ENCODE peak calls at places on chromosomes 1 and 21, in six cellular contexts. One of them, this sample, is unnamed.

GRCh38 chr1:221356693-221357092 is 385.2 kb downstream of the DUSP10 start:
- DNase-seq in CD4-positive, alpha-beta memory T cell: no peak
- DNase-seq in CD4-positive, CD25-positive, alpha-beta regulatory T cell: no peak
- DNase-seq in testis: no peak
- DNase-seq in mammary epithelial cell: no peak
- DNase-seq in WERI-Rb-1: no peak
- DNase-seq in this sample: no peak

GRCh38 chr1:193680247-193680923 is 494.0 kb upstream of the B3GALT2 start:
- DNase-seq in WERI-Rb-1: no peak
- DNase-seq in CD4-positive, alpha-beta memory T cell: no peak
- DNase-seq in mammary epithelial cell: no peak
- DNase-seq in testis: no peak
- DNase-seq in CD4-positive, CD25-positive, alpha-beta regulatory T cell: no peak
- DNase-seq in this sample: no peak

GRCh38 chr1:234322979-234323378 is 50.3 kb upstream of the COA6 start:
- DNase-seq in testis: peak; percentile 79
- DNase-seq in CD4-positive, alpha-beta memory T cell: peak; percentile 62
- DNase-seq in CD4-positive, CD25-positive, alpha-beta regulatory T cell: peak; percentile 66
- DNase-seq in WERI-Rb-1: peak; percentile 95
- DNase-seq in mammary epithelial cell: no peak
- DNase-seq in this sample: no peak

GRCh38 chr1:186865861-186866260 is 37.1 kb downstream of the PLA2G4A start:
- DNase-seq in testis: no peak
- DNase-seq in WERI-Rb-1: no peak
- DNase-seq in mammary epithelial cell: no peak
- DNase-seq in CD4-positive, CD25-positive, alpha-beta regulatory T cell: no peak
- DNase-seq in CD4-positive, alpha-beta memory T cell: no peak
- DNase-seq in this sample: no peak

GRCh38 chr1:38992450-38993111 is 1.5 kb downstream of the AKIRIN1 start:
- DNase-seq in CD4-positive, alpha-beta memory T cell: no peak
- DNase-seq in testis: no peak
- DNase-seq in mammary epithelial cell: no peak
- DNase-seq in CD4-positive, CD25-positive, alpha-beta regulatory T cell: peak; percentile 30
- DNase-seq in WERI-Rb-1: no peak
- DNase-seq in this sample: no peak

GRCh38 chr1:199954701-199955100 is 72.8 kb upstream of the NR5A2 start:
- DNase-seq in testis: peak; percentile 25
- DNase-seq in mammary epithelial cell: no peak
- DNase-seq in CD4-positive, CD25-positive, alpha-beta regulatory T cell: peak; percentile 10
- DNase-seq in WERI-Rb-1: peak; percentile 82
- DNase-seq in CD4-positive, alpha-beta memory T cell: no peak
- DNase-seq in this sample: no peak

GRCh38 chr1:230728710-230729392 is 14.9 kb upstream of the AGT start:
- DNase-seq in testis: peak; percentile 38
- DNase-seq in WERI-Rb-1: no peak
- DNase-seq in CD4-positive, alpha-beta memory T cell: no peak
- DNase-seq in CD4-positive, CD25-positive, alpha-beta regulatory T cell: no peak
- DNase-seq in mammary epithelial cell: no peak
- DNase-seq in this sample: no peak

GRCh38 chr1:156489166-156489934 is 11.2 kb downstream of the MEF2D start:
- DNase-seq in mammary epithelial cell: no peak
- DNase-seq in CD4-positive, CD25-positive, alpha-beta regulatory T cell: peak; percentile 57
- DNase-seq in WERI-Rb-1: peak; percentile 100
- DNase-seq in CD4-positive, alpha-beta memory T cell: peak; percentile 77
- DNase-seq in testis: peak; percentile 63
- DNase-seq in this sample: no peak

GRCh38 chr1:30191154-30191702 is 532.2 kb downstream of the MATN1 start:
- DNase-seq in testis: no peak
- DNase-seq in CD4-positive, CD25-positive, alpha-beta regulatory T cell: peak; percentile 87
- DNase-seq in mammary epithelial cell: no peak
- DNase-seq in WERI-Rb-1: peak; percentile 79
- DNase-seq in CD4-positive, alpha-beta memory T cell: peak; percentile 73
- DNase-seq in this sample: peak; percentile 76

GRCh38 chr1:159098596-159098995 is 22.0 kb upstream of the AIM2 start:
- DNase-seq in CD4-positive, CD25-positive, alpha-beta regulatory T cell: no peak
- DNase-seq in CD4-positive, alpha-beta memory T cell: no peak
- DNase-seq in mammary epithelial cell: no peak
- DNase-seq in WERI-Rb-1: no peak
- DNase-seq in testis: no peak
- DNase-seq in this sample: no peak

GRCh38 chr1:218273757-218274505 is 11.2 kb upstream of the RRP15 start:
- DNase-seq in CD4-positive, CD25-positive, alpha-beta regulatory T cell: no peak
- DNase-seq in WERI-Rb-1: no peak
- DNase-seq in CD4-positive, alpha-beta memory T cell: no peak
- DNase-seq in mammary epithelial cell: no peak
- DNase-seq in testis: no peak
- DNase-seq in this sample: no peak

GRCh38 chr1:161902146-161902545 is 121.5 kb downstream of the OLFML2B start:
- DNase-seq in mammary epithelial cell: no peak
- DNase-seq in testis: no peak
- DNase-seq in CD4-positive, CD25-positive, alpha-beta regulatory T cell: no peak
- DNase-seq in CD4-positive, alpha-beta memory T cell: no peak
- DNase-seq in WERI-Rb-1: no peak
- DNase-seq in this sample: no peak

GRCh38 chr1:1438531-1439381 is 3.3 kb downstream of the VWA1 start:
- DNase-seq in CD4-positive, CD25-positive, alpha-beta regulatory T cell: no peak
- DNase-seq in testis: no peak
- DNase-seq in mammary epithelial cell: no peak
- DNase-seq in WERI-Rb-1: no peak
- DNase-seq in CD4-positive, alpha-beta memory T cell: peak; percentile 13
- DNase-seq in this sample: no peak

GRCh38 chr1:1435911-1436633 is 582 bp downstream of the VWA1 start:
- DNase-seq in CD4-positive, alpha-beta memory T cell: peak; percentile 33
- DNase-seq in CD4-positive, CD25-positive, alpha-beta regulatory T cell: no peak
- DNase-seq in WERI-Rb-1: no peak
- DNase-seq in mammary epithelial cell: no peak
- DNase-seq in testis: no peak
- DNase-seq in this sample: no peak

GRCh38 chr1:1437904-1438376 is 2.5 kb downstream of the VWA1 start:
- DNase-seq in CD4-positive, CD25-positive, alpha-beta regulatory T cell: no peak
- DNase-seq in mammary epithelial cell: no peak
- DNase-seq in WERI-Rb-1: no peak
- DNase-seq in CD4-positive, alpha-beta memory T cell: peak; percentile 22
- DNase-seq in testis: no peak
- DNase-seq in this sample: no peak

GRCh38 chr1:1436634-1437032 is 1.1 kb downstream of the VWA1 start:
- DNase-seq in CD4-positive, alpha-beta memory T cell: peak; percentile 25
- DNase-seq in testis: no peak
- DNase-seq in CD4-positive, CD25-positive, alpha-beta regulatory T cell: no peak
- DNase-seq in mammary epithelial cell: no peak
- DNase-seq in WERI-Rb-1: no peak
- DNase-seq in this sample: peak; percentile 37

GRCh38 chr1:1437033-1437903 is 1.8 kb downstream of the VWA1 start:
- DNase-seq in mammary epithelial cell: no peak
- DNase-seq in testis: no peak
- DNase-seq in CD4-positive, alpha-beta memory T cell: peak; percentile 35
- DNase-seq in WERI-Rb-1: no peak
- DNase-seq in CD4-positive, CD25-positive, alpha-beta regulatory T cell: no peak
- DNase-seq in this sample: peak; percentile 66
- H3K4me3 ChIP-seq in mammary epithelial cell: no peak overlapping the region
- H3K4me3 ChIP-seq in testis: no peak overlapping the region
- H3K4me3 ChIP-seq in CD4-positive, alpha-beta memory T cell: no peak overlapping the region
- H3K4me3 ChIP-seq in WERI-Rb-1: no peak overlapping the region
- H3K4me3 ChIP-seq in CD4-positive, CD25-positive, alpha-beta regulatory T cell: no peak overlapping the region
- H3K4me3 ChIP-seq in this sample: no peak overlapping the region

GRCh38 chr1:35600593-35600992 is 27.5 kb downstream of the TFAP2E start:
- DNase-seq in CD4-positive, alpha-beta memory T cell: no peak
- DNase-seq in WERI-Rb-1: no peak
- DNase-seq in testis: no peak
- DNase-seq in mammary epithelial cell: no peak
- DNase-seq in CD4-positive, CD25-positive, alpha-beta regulatory T cell: no peak
- DNase-seq in this sample: no peak

GRCh38 chr1:35605882-35606182 is 32.7 kb downstream of the TFAP2E start:
- DNase-seq in CD4-positive, CD25-positive, alpha-beta regulatory T cell: no peak
- DNase-seq in testis: no peak
- DNase-seq in mammary epithelial cell: peak; percentile 25
- DNase-seq in CD4-positive, alpha-beta memory T cell: no peak
- DNase-seq in WERI-Rb-1: no peak
- DNase-seq in this sample: no peak

GRCh38 chr1:35603941-35604340 is 30.8 kb downstream of the TFAP2E start:
- DNase-seq in CD4-positive, alpha-beta memory T cell: no peak
- DNase-seq in testis: no peak
- DNase-seq in CD4-positive, CD25-positive, alpha-beta regulatory T cell: no peak
- DNase-seq in mammary epithelial cell: no peak
- DNase-seq in WERI-Rb-1: no peak
- DNase-seq in this sample: no peak

GRCh38 chr1:35605071-35605881 is 32.2 kb downstream of the TFAP2E start:
- DNase-seq in WERI-Rb-1: no peak
- DNase-seq in CD4-positive, CD25-positive, alpha-beta regulatory T cell: no peak
- DNase-seq in CD4-positive, alpha-beta memory T cell: no peak
- DNase-seq in testis: no peak
- DNase-seq in mammary epithelial cell: no peak
- DNase-seq in this sample: no peak

GRCh38 chr1:35603468-35603867 is 30.4 kb downstream of the TFAP2E start:
- DNase-seq in WERI-Rb-1: no peak
- DNase-seq in testis: peak; percentile 58
- DNase-seq in CD4-positive, alpha-beta memory T cell: no peak
- DNase-seq in CD4-positive, CD25-positive, alpha-beta regulatory T cell: no peak
- DNase-seq in mammary epithelial cell: no peak
- DNase-seq in this sample: no peak
- H3K36me3 ChIP-seq in WERI-Rb-1: peaks cover 72% of the 10 kb centered on the region
- H3K36me3 ChIP-seq in testis: no peaks in the 10 kb centered on the region
- H3K36me3 ChIP-seq in CD4-positive, alpha-beta memory T cell: peaks cover 42% of the 10 kb centered on the region
- H3K36me3 ChIP-seq in CD4-positive, CD25-positive, alpha-beta regulatory T cell: peaks cover 73% of the 10 kb centered on the region
- H3K36me3 ChIP-seq in mammary epithelial cell: peaks cover 15% of the 10 kb centered on the region
- H3K36me3 ChIP-seq in this sample: peaks cover 17% of the 10 kb centered on the region

GRCh38 chr1:108158893-108159292 is 41.2 kb downstream of the SLC25A24 start:
- DNase-seq in CD4-positive, alpha-beta memory T cell: no peak
- DNase-seq in WERI-Rb-1: no peak
- DNase-seq in mammary epithelial cell: no peak
- DNase-seq in testis: no peak
- DNase-seq in CD4-positive, CD25-positive, alpha-beta regulatory T cell: no peak
- DNase-seq in this sample: no peak
- H3K9me3 ChIP-seq in CD4-positive, alpha-beta memory T cell: no peaks in the 10 kb centered on the region
- H3K9me3 ChIP-seq in WERI-Rb-1: no peaks in the 10 kb centered on the region
- H3K9me3 ChIP-seq in mammary epithelial cell: no peaks in the 10 kb centered on the region
- H3K9me3 ChIP-seq in testis: no peaks in the 10 kb centered on the region
- H3K9me3 ChIP-seq in CD4-positive, CD25-positive, alpha-beta regulatory T cell: no peaks in the 10 kb centered on the region
- H3K9me3 ChIP-seq in this sample: no peaks in the 10 kb centered on the region

GRCh38 chr1:109393602-109394233 is 4.0 kb downstream of the SORT1 start:
- DNase-seq in mammary epithelial cell: no peak
- DNase-seq in testis: no peak
- DNase-seq in CD4-positive, alpha-beta memory T cell: no peak
- DNase-seq in CD4-positive, CD25-positive, alpha-beta regulatory T cell: no peak
- DNase-seq in WERI-Rb-1: no peak
- DNase-seq in this sample: no peak
- H3K4me3 ChIP-seq in mammary epithelial cell: no peak overlapping the region
- H3K4me3 ChIP-seq in testis: no peak overlapping the region
- H3K4me3 ChIP-seq in CD4-positive, alpha-beta memory T cell: no peak overlapping the region
- H3K4me3 ChIP-seq in CD4-positive, CD25-positive, alpha-beta regulatory T cell: no peak overlapping the region
- H3K4me3 ChIP-seq in WERI-Rb-1: no peak overlapping the region
- H3K4me3 ChIP-seq in this sample: no peak overlapping the region

GRCh38 chr1:243431591-243431990 is 175.8 kb downstream of the SDCCAG8 start:
- DNase-seq in testis: no peak
- DNase-seq in CD4-positive, alpha-beta memory T cell: no peak
- DNase-seq in WERI-Rb-1: no peak
- DNase-seq in CD4-positive, CD25-positive, alpha-beta regulatory T cell: no peak
- DNase-seq in mammary epithelial cell: no peak
- DNase-seq in this sample: no peak

GRCh38 chr1:243432136-243432535 is 176.3 kb downstream of the SDCCAG8 start:
- DNase-seq in CD4-positive, CD25-positive, alpha-beta regulatory T cell: no peak
- DNase-seq in WERI-Rb-1: peak; percentile 31
- DNase-seq in CD4-positive, alpha-beta memory T cell: no peak
- DNase-seq in testis: no peak
- DNase-seq in mammary epithelial cell: no peak
- DNase-seq in this sample: no peak

GRCh38 chr1:243428617-243429342 is 172.9 kb downstream of the SDCCAG8 start:
- DNase-seq in CD4-positive, alpha-beta memory T cell: no peak
- DNase-seq in WERI-Rb-1: no peak
- DNase-seq in mammary epithelial cell: no peak
- DNase-seq in CD4-positive, CD25-positive, alpha-beta regulatory T cell: no peak
- DNase-seq in testis: no peak
- DNase-seq in this sample: no peak

GRCh38 chr1:243422362-243422761 is 166.5 kb downstream of the SDCCAG8 start:
- DNase-seq in CD4-positive, alpha-beta memory T cell: no peak
- DNase-seq in WERI-Rb-1: no peak
- DNase-seq in CD4-positive, CD25-positive, alpha-beta regulatory T cell: no peak
- DNase-seq in mammary epithelial cell: no peak
- DNase-seq in testis: no peak
- DNase-seq in this sample: no peak

GRCh38 chr1:243428084-243428483 is 172.2 kb downstream of the SDCCAG8 start:
- DNase-seq in CD4-positive, alpha-beta memory T cell: no peak
- DNase-seq in WERI-Rb-1: no peak
- DNase-seq in CD4-positive, CD25-positive, alpha-beta regulatory T cell: no peak
- DNase-seq in testis: no peak
- DNase-seq in mammary epithelial cell: no peak
- DNase-seq in this sample: no peak
- H3K36me3 ChIP-seq in CD4-positive, alpha-beta memory T cell: no peaks in the 10 kb centered on the region
- H3K36me3 ChIP-seq in WERI-Rb-1: peaks cover 6% of the 10 kb centered on the region
- H3K36me3 ChIP-seq in CD4-positive, CD25-positive, alpha-beta regulatory T cell: peaks cover 10% of the 10 kb centered on the region
- H3K36me3 ChIP-seq in testis: no peaks in the 10 kb centered on the region
- H3K36me3 ChIP-seq in mammary epithelial cell: peaks cover 11% of the 10 kb centered on the region
- H3K36me3 ChIP-seq in this sample: no peaks in the 10 kb centered on the region

GRCh38 chr21:34006603-34007168 is 66.7 kb upstream of the MRPS6 start:
- DNase-seq in CD4-positive, alpha-beta memory T cell: no peak
- DNase-seq in mammary epithelial cell: no peak
- DNase-seq in testis: no peak
- DNase-seq in CD4-positive, CD25-positive, alpha-beta regulatory T cell: no peak
- DNase-seq in WERI-Rb-1: no peak
- DNase-seq in this sample: no peak

GRCh38 chr21:34008618-34009017 is 64.8 kb upstream of the MRPS6 start:
- DNase-seq in testis: peak; percentile 55
- DNase-seq in CD4-positive, alpha-beta memory T cell: no peak
- DNase-seq in mammary epithelial cell: no peak
- DNase-seq in WERI-Rb-1: no peak
- DNase-seq in CD4-positive, CD25-positive, alpha-beta regulatory T cell: no peak
- DNase-seq in this sample: no peak

GRCh38 chr21:34012640-34013039 is 60.7 kb upstream of the MRPS6 start:
- DNase-seq in mammary epithelial cell: no peak
- DNase-seq in testis: no peak
- DNase-seq in CD4-positive, CD25-positive, alpha-beta regulatory T cell: no peak
- DNase-seq in WERI-Rb-1: no peak
- DNase-seq in CD4-positive, alpha-beta memory T cell: no peak
- DNase-seq in this sample: no peak

GRCh38 chr21:34009193-34009592 is 64.2 kb upstream of the MRPS6 start:
- DNase-seq in testis: peak; percentile 43
- DNase-seq in WERI-Rb-1: no peak
- DNase-seq in CD4-positive, CD25-positive, alpha-beta regulatory T cell: peak; percentile 42
- DNase-seq in CD4-positive, alpha-beta memory T cell: no peak
- DNase-seq in mammary epithelial cell: no peak
- DNase-seq in this sample: no peak

GRCh38 chr21:34011660-34012059 is 61.7 kb upstream of the MRPS6 start:
- DNase-seq in mammary epithelial cell: no peak
- DNase-seq in testis: no peak
- DNase-seq in CD4-positive, CD25-positive, alpha-beta regulatory T cell: no peak
- DNase-seq in WERI-Rb-1: no peak
- DNase-seq in CD4-positive, alpha-beta memory T cell: no peak
- DNase-seq in this sample: no peak
- H3K9me3 ChIP-seq in mammary epithelial cell: peaks cover 14% of the 10 kb centered on the region
- H3K9me3 ChIP-seq in testis: no peaks in the 10 kb centered on the region
- H3K9me3 ChIP-seq in CD4-positive, CD25-positive, alpha-beta regulatory T cell: peaks cover 6% of the 10 kb centered on the region
- H3K9me3 ChIP-seq in WERI-Rb-1: peaks cover 39% of the 10 kb centered on the region
- H3K9me3 ChIP-seq in CD4-positive, alpha-beta memory T cell: no peaks in the 10 kb centered on the region
- H3K9me3 ChIP-seq in this sample: no peaks in the 10 kb centered on the region

This sample was measured in aorta.